ENCODE peak calls at places on chromosomes 16 and 17, in nine cellular contexts. One of them, this sample, is unnamed.

GRCh38 chr17:16033729-16034349 is 34.2 kb downstream of the TTC19 start:
- DNase-seq in NB4: no peak
- DNase-seq in vagina: no peak
- DNase-seq in tibial nerve: no peak
- DNase-seq in lower leg skin: peak
- DNase-seq in upper lobe of left lung: no peak
- DNase-seq in stomach: no peak
- DNase-seq in IMR-90: no peak
- DNase-seq in A549: no peak
- DNase-seq in this sample: no peak

GRCh38 chr16:75293173-75293572 is 41.7 kb upstream of the BCAR1 start:
- DNase-seq in NB4: no peak
- DNase-seq in vagina: no peak
- DNase-seq in tibial nerve: no peak
- DNase-seq in lower leg skin: no peak
- DNase-seq in upper lobe of left lung: no peak
- DNase-seq in stomach: no peak
- DNase-seq in IMR-90: no peak
- DNase-seq in A549: no peak
- DNase-seq in this sample: no peak

GRCh38 chr17:31390748-31391495 is 553 bp upstream of the RAB11FIP4 start:
- DNase-seq in NB4: no peak
- DNase-seq in vagina: no peak
- DNase-seq in tibial nerve: no peak
- DNase-seq in lower leg skin: peak
- DNase-seq in upper lobe of left lung: peak
- DNase-seq in stomach: peak
- DNase-seq in IMR-90: no peak
- DNase-seq in A549: no peak
- DNase-seq in this sample: no peak

GRCh38 chr17:48162946-48163506 is 55.5 kb downstream of the SNX11 start:
- DNase-seq in NB4: no peak
- DNase-seq in vagina: no peak
- DNase-seq in tibial nerve: no peak
- DNase-seq in lower leg skin: no peak
- DNase-seq in upper lobe of left lung: no peak
- DNase-seq in stomach: peak
- DNase-seq in IMR-90: no peak
- DNase-seq in A549: peak
- DNase-seq in this sample: no peak

GRCh38 chr17:67867591-67867990 is 42.3 kb downstream of the BPTF start:
- DNase-seq in NB4: no peak
- DNase-seq in vagina: no peak
- DNase-seq in tibial nerve: no peak
- DNase-seq in lower leg skin: no peak
- DNase-seq in upper lobe of left lung: no peak
- DNase-seq in stomach: no peak
- DNase-seq in IMR-90: no peak
- DNase-seq in A549: no peak
- DNase-seq in this sample: no peak

GRCh38 chr17:45145035-45145389 is 3.3 kb upstream of the HEXIM1 start:
- DNase-seq in NB4: no peak
- DNase-seq in vagina: no peak
- DNase-seq in tibial nerve: no peak
- DNase-seq in lower leg skin: no peak
- DNase-seq in upper lobe of left lung: no peak
- DNase-seq in stomach: no peak
- DNase-seq in IMR-90: no peak
- DNase-seq in A549: no peak
- DNase-seq in this sample: no peak

GRCh38 chr17:46851029-46851741 is at the start of gene WNT9B:
- DNase-seq in NB4: no peak
- DNase-seq in vagina: no peak
- DNase-seq in tibial nerve: no peak
- DNase-seq in lower leg skin: no peak
- DNase-seq in upper lobe of left lung: peak
- DNase-seq in stomach: peak
- DNase-seq in IMR-90: no peak
- DNase-seq in A549: peak
- DNase-seq in this sample: no peak

GRCh38 chr17:64448665-64449512 is at the start of gene MILR1:
- DNase-seq in NB4: peak
- DNase-seq in vagina: peak
- DNase-seq in tibial nerve: peak
- DNase-seq in lower leg skin: no peak
- DNase-seq in upper lobe of left lung: no peak
- DNase-seq in stomach: no peak
- DNase-seq in IMR-90: peak
- DNase-seq in A549: peak
- DNase-seq in this sample: no peak

GRCh38 chr16:87035053-87035452 is 282.1 kb downstream of the C16orf95 start:
- DNase-seq in NB4: no peak
- DNase-seq in vagina: no peak
- DNase-seq in tibial nerve: no peak
- DNase-seq in lower leg skin: no peak
- DNase-seq in upper lobe of left lung: no peak
- DNase-seq in stomach: no peak
- DNase-seq in IMR-90: no peak
- DNase-seq in A549: no peak
- DNase-seq in this sample: no peak

GRCh38 chr17:40347319-40348135 is 17.0 kb downstream of the GJD3 start:
- DNase-seq in NB4: no peak
- DNase-seq in vagina: no peak
- DNase-seq in tibial nerve: no peak
- DNase-seq in lower leg skin: no peak
- DNase-seq in upper lobe of left lung: no peak
- DNase-seq in stomach: no peak
- DNase-seq in IMR-90: no peak
- DNase-seq in A549: no peak
- DNase-seq in this sample: no peak

GRCh38 chr16:21625026-21625425 is 25.6 kb downstream of the METTL9 start:
- DNase-seq in NB4: no peak
- DNase-seq in vagina: no peak
- DNase-seq in tibial nerve: no peak
- DNase-seq in lower leg skin: no peak
- DNase-seq in upper lobe of left lung: no peak
- DNase-seq in stomach: no peak
- DNase-seq in IMR-90: no peak
- DNase-seq in A549: no peak
- DNase-seq in this sample: no peak

GRCh38 chr17:17433260-17433659 is 43.5 kb upstream of the MED9 start:
- DNase-seq in NB4: peak
- DNase-seq in vagina: no peak
- DNase-seq in tibial nerve: no peak
- DNase-seq in lower leg skin: peak
- DNase-seq in upper lobe of left lung: no peak
- DNase-seq in stomach: no peak
- DNase-seq in IMR-90: peak
- DNase-seq in A549: no peak
- DNase-seq in this sample: no peak

GRCh38 chr16:85172465-85173071 is 60.3 kb upstream of the CIBAR2 start:
- DNase-seq in NB4: peak
- DNase-seq in vagina: no peak
- DNase-seq in tibial nerve: no peak
- DNase-seq in lower leg skin: peak
- DNase-seq in upper lobe of left lung: no peak
- DNase-seq in stomach: no peak
- DNase-seq in IMR-90: peak
- DNase-seq in A549: peak
- DNase-seq in this sample: no peak

GRCh38 chr16:87003414-87003755 is 313.8 kb downstream of the C16orf95 start:
- DNase-seq in NB4: no peak
- DNase-seq in vagina: no peak
- DNase-seq in tibial nerve: no peak
- DNase-seq in lower leg skin: no peak
- DNase-seq in upper lobe of left lung: no peak
- DNase-seq in stomach: no peak
- DNase-seq in IMR-90: peak
- DNase-seq in A549: no peak
- DNase-seq in this sample: no peak

GRCh38 chr17:80268427-80268826 is 7.8 kb downstream of the RNF213 start:
- DNase-seq in NB4: no peak
- DNase-seq in vagina: no peak
- DNase-seq in tibial nerve: no peak
- DNase-seq in lower leg skin: no peak
- DNase-seq in upper lobe of left lung: no peak
- DNase-seq in stomach: no peak
- DNase-seq in IMR-90: no peak
- DNase-seq in A549: no peak
- DNase-seq in this sample: no peak

GRCh38 chr17:80267391-80267790 is 6.7 kb downstream of the RNF213 start:
- DNase-seq in NB4: no peak
- DNase-seq in vagina: no peak
- DNase-seq in tibial nerve: no peak
- DNase-seq in lower leg skin: no peak
- DNase-seq in upper lobe of left lung: no peak
- DNase-seq in stomach: no peak
- DNase-seq in IMR-90: peak
- DNase-seq in A549: no peak
- DNase-seq in this sample: no peak

GRCh38 chr17:80270104-80270503 is 9.5 kb downstream of the RNF213 start:
- DNase-seq in NB4: no peak
- DNase-seq in vagina: no peak
- DNase-seq in tibial nerve: no peak
- DNase-seq in lower leg skin: no peak
- DNase-seq in upper lobe of left lung: no peak
- DNase-seq in stomach: no peak
- DNase-seq in IMR-90: no peak
- DNase-seq in A549: no peak
- DNase-seq in this sample: no peak

GRCh38 chr17:80270836-80271235 is 10.2 kb downstream of the RNF213 start:
- DNase-seq in NB4: peak
- DNase-seq in vagina: no peak
- DNase-seq in tibial nerve: no peak
- DNase-seq in lower leg skin: no peak
- DNase-seq in upper lobe of left lung: no peak
- DNase-seq in stomach: no peak
- DNase-seq in IMR-90: no peak
- DNase-seq in A549: peak
- DNase-seq in this sample: no peak

DNA sequence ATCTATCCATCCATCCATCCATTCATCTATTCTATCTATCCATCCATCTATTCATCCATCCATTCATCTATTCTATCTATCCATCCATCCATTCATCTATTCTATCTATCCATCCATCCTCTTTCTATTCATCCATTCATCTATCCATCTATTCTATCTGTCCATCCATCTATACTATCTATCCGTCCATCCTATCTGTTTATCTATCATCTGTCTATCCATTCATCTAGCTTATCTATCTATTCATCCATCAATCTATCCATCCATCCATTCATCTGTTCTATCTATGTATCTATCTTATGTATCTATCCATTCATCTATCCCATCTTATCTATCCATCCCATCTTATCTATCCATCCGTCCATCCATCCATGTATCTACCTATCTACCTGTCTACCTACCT is 8.8 kb downstream of the RNF213 start:
- DNase-seq in NB4: no peak
- DNase-seq in vagina: no peak
- DNase-seq in tibial nerve: no peak
- DNase-seq in lower leg skin: no peak
- DNase-seq in upper lobe of left lung: no peak
- DNase-seq in stomach: no peak
- DNase-seq in IMR-90: no peak
- DNase-seq in A549: no peak
- DNase-seq in this sample: no peak
- TF ChIP-seq POLR2A in NB4: no peak
- TF ChIP-seq POLR2A in vagina: no peak
- TF ChIP-seq POLR2A in tibial nerve: no peak
- TF ChIP-seq POLR2A in lower leg skin: no peak
- TF ChIP-seq POLR2A in upper lobe of left lung: no peak
- TF ChIP-seq POLR2A in stomach: no peak
- TF ChIP-seq POLR2A in IMR-90: no peak
- TF ChIP-seq POLR2A in A549: no peak
- TF ChIP-seq POLR2A in this sample: no peak

GRCh38 chr16:727291-727977 is 528 bp downstream of the HAGHL start:
- DNase-seq in NB4: peak
- DNase-seq in vagina: no peak
- DNase-seq in tibial nerve: no peak
- DNase-seq in lower leg skin: no peak
- DNase-seq in upper lobe of left lung: peak
- DNase-seq in stomach: no peak
- DNase-seq in IMR-90: no peak
- DNase-seq in A549: no peak
- DNase-seq in this sample: no peak
- TF ChIP-seq POLR2A in NB4: peak
- TF ChIP-seq POLR2A in vagina: no peak
- TF ChIP-seq POLR2A in tibial nerve: no peak
- TF ChIP-seq POLR2A in lower leg skin: no peak
- TF ChIP-seq POLR2A in upper lobe of left lung: no peak
- TF ChIP-seq POLR2A in stomach: no peak
- TF ChIP-seq POLR2A in IMR-90: peak
- TF ChIP-seq POLR2A in A549: no peak
- TF ChIP-seq POLR2A in this sample: no peak

GRCh38 chr17:35811759-35812158 is 2.5 kb downstream of the TAF15 start:
- DNase-seq in NB4: no peak
- DNase-seq in vagina: no peak
- DNase-seq in tibial nerve: no peak
- DNase-seq in lower leg skin: no peak
- DNase-seq in upper lobe of left lung: no peak
- DNase-seq in stomach: no peak
- DNase-seq in IMR-90: no peak
- DNase-seq in A549: no peak
- DNase-seq in this sample: no peak
- TF ChIP-seq POLR2A in NB4: no peak
- TF ChIP-seq POLR2A in vagina: no peak
- TF ChIP-seq POLR2A in tibial nerve: no peak
- TF ChIP-seq POLR2A in lower leg skin: no peak
- TF ChIP-seq POLR2A in upper lobe of left lung: no peak
- TF ChIP-seq POLR2A in stomach: no peak
- TF ChIP-seq POLR2A in IMR-90: no peak
- TF ChIP-seq POLR2A in A549: no peak
- TF ChIP-seq POLR2A in this sample: no peak

DNA sequence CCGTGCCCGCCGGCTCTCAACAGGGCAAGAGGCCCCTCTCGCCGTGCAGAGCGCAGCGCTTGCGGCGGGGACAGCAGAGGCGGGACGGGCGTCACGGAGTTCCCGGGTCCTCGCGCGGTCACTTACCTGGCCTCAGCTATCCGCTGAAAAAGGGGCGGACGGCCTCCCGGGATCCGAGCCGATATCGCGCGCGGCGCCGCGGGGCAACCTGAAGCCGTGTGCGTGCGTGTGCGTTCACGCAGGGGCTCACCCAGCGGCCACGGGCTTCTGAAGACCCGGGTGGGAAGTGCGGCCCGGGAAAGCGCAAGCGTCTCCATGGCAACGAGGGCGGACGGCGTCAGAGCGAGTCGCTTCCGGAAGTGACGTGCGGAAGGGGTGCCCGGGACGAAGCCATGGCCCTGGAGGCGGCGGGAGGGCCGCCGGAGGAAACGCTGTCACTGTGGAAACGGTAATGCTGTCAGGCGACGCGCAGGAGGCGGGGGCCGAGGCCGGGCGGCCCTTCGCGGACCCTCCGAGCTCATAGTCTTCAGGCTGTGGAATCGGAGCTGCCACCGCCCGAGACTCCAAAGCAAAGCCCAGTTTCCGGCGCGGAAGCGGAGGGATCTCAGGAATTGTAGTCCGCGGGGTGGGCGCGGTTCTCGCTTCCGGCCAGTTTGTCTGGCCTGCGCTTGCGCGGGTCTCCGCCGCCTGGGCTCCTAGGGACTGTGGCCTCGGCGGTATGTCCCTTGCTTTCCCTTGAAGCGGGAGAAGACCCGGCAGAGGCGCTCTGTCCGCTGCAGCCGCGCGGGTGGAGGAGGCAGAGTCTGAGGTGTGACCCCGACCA is at the start of gene ENDOV:
- DNase-seq in NB4: peak
- DNase-seq in vagina: peak
- DNase-seq in tibial nerve: peak
- DNase-seq in lower leg skin: peak
- DNase-seq in upper lobe of left lung: peak
- DNase-seq in stomach: peak
- DNase-seq in IMR-90: peak
- DNase-seq in A549: peak
- DNase-seq in this sample: peak
- TF ChIP-seq POLR2A in NB4: peak
- TF ChIP-seq POLR2A in vagina: no peak
- TF ChIP-seq POLR2A in tibial nerve: no peak
- TF ChIP-seq POLR2A in lower leg skin: no peak
- TF ChIP-seq POLR2A in upper lobe of left lung: peak
- TF ChIP-seq POLR2A in stomach: no peak
- TF ChIP-seq POLR2A in IMR-90: peak
- TF ChIP-seq POLR2A in A549: peak
- TF ChIP-seq POLR2A in this sample: peak